ENCODE peak calls at places on chromosomes 7 and 10, in eight cellular contexts. W is GM23248; F is left cardiac atrium; M is endothelial cell; T is posterior cingulate gyrus; D is CD8-positive, alpha-beta T cell; S is heart left ventricle; E is HFFc6. C is an unnamed sample.

GRCh38 chr10:125531470-125531869 is 151.5 kb downstream of the TEX36 start:
- DNase-seq in M (no peak), F (no peak), D (no peak), T (peak; percentile 32), S (no peak), E (no peak), W (no peak), C (no peak)

GRCh38 chr7:121027761-121028681 is 39.5 kb downstream of the CPED1 start:
- DNase-seq in D (no peak), F (no peak), S (no peak), W (no peak), M (no peak), E (no peak), T (no peak), C (no peak)

GRCh38 chr7:69531050-69531449 is 67.2 kb upstream of the AUTS2 start:
- DNase-seq in E (no peak), S (no peak), F (no peak), M (no peak), T (no peak), D (no peak), W (no peak), C (no peak)

GRCh38 chr7:30522163-30522562 is 17.5 kb upstream of the GGCT start:
- DNase-seq in D (no peak), E (no peak), T (no peak), M (no peak), W (no peak), S (no peak), F (no peak), C (no peak)

GRCh38 chr7:73851410-73852338 is 9.3 kb upstream of the TMEM270 start:
- DNase-seq in W (peak; percentile 97), F (no peak), D (no peak), S (no peak), E (peak; percentile 100), M (no peak), T (no peak), C (peak; percentile 100)

GRCh38 chr10:14926061-14926470 is 27.8 kb downstream of the DCLRE1C start:
- DNase-seq in W (no peak), F (no peak), S (no peak), M (no peak), D (no peak), E (no peak), T (no peak), C (no peak)

GRCh38 chr10:107160866-107161265 is 3.6 kb downstream of the SORCS1 start:
- DNase-seq in E (no peak), T (no peak), W (no peak), F (no peak), D (no peak), M (no peak), S (no peak), C (no peak)

GRCh38 chr7:29139191-29139590 is 7.1 kb downstream of the CPVL start:
- DNase-seq in D (no peak), S (no peak), E (peak; percentile 7), T (no peak), F (no peak), W (peak; percentile 83), M (no peak), C (peak; percentile 70)